ENCODE peak calls at places on chromosomes 7 and 10, in five cellular contexts. One of them, this sample, is unnamed.

GRCh38 chr7:96236198-96237039 is 85.5 kb downstream of the SLC25A13 start:
- DNase-seq in stimulated activated CD4-positive, alpha-beta T cell treated with anti-CD3 and anti-CD28 coated beads, Interleukin-12 subunit alpha, Interleukin-12 subunit beta, amount 100 ng/mL, for 48 hours: no peak
- DNase-seq in endodermal cell: no peak
- DNase-seq in H4: peak; percentile 90
- DNase-seq in GM04504: no peak
- DNase-seq in this sample: no peak

GRCh38 chr7:142711722-142712616 is 37.3 kb upstream of the PRSS1 start:
- DNase-seq in stimulated activated CD4-positive, alpha-beta T cell treated with anti-CD3 and anti-CD28 coated beads, Interleukin-12 subunit alpha, Interleukin-12 subunit beta, amount 100 ng/mL, for 48 hours: no peak
- DNase-seq in endodermal cell: no peak
- DNase-seq in H4: peak; percentile 32
- DNase-seq in GM04504: peak; percentile 8
- DNase-seq in this sample: peak; percentile 55

GRCh38 chr10:67837519-67838314 is at the start of gene DNAJC12:
- DNase-seq in stimulated activated CD4-positive, alpha-beta T cell treated with anti-CD3 and anti-CD28 coated beads, Interleukin-12 subunit alpha, Interleukin-12 subunit beta, amount 100 ng/mL, for 48 hours: no peak
- DNase-seq in endodermal cell: no peak
- DNase-seq in H4: peak; percentile 72
- DNase-seq in GM04504: no peak
- DNase-seq in this sample: peak; percentile 83

GRCh38 chr10:112732277-112732891 is 217.7 kb upstream of the TCF7L2 start:
- DNase-seq in stimulated activated CD4-positive, alpha-beta T cell treated with anti-CD3 and anti-CD28 coated beads, Interleukin-12 subunit alpha, Interleukin-12 subunit beta, amount 100 ng/mL, for 48 hours: no peak
- DNase-seq in endodermal cell: no peak
- DNase-seq in H4: peak; percentile 15
- DNase-seq in GM04504: no peak
- DNase-seq in this sample: peak; percentile 16

GRCh38 chr10:101749511-101750016 is 26.4 kb downstream of the FGF8 start:
- DNase-seq in stimulated activated CD4-positive, alpha-beta T cell treated with anti-CD3 and anti-CD28 coated beads, Interleukin-12 subunit alpha, Interleukin-12 subunit beta, amount 100 ng/mL, for 48 hours: no peak
- DNase-seq in endodermal cell: peak; percentile 79
- DNase-seq in H4: no peak
- DNase-seq in GM04504: no peak
- DNase-seq in this sample: no peak

GRCh38 chr7:158137516-158138328 is 449.9 kb downstream of the PTPRN2 start:
- DNase-seq in stimulated activated CD4-positive, alpha-beta T cell treated with anti-CD3 and anti-CD28 coated beads, Interleukin-12 subunit alpha, Interleukin-12 subunit beta, amount 100 ng/mL, for 48 hours: no peak
- DNase-seq in endodermal cell: peak; percentile 15
- DNase-seq in H4: no peak
- DNase-seq in GM04504: no peak
- DNase-seq in this sample: no peak

GRCh38 chr10:81248846-81249245 is 626.1 kb upstream of the NRG3 start:
- DNase-seq in stimulated activated CD4-positive, alpha-beta T cell treated with anti-CD3 and anti-CD28 coated beads, Interleukin-12 subunit alpha, Interleukin-12 subunit beta, amount 100 ng/mL, for 48 hours: no peak
- DNase-seq in endodermal cell: no peak
- DNase-seq in H4: peak; percentile 75
- DNase-seq in GM04504: no peak
- DNase-seq in this sample: no peak

GRCh38 chr10:122279725-122280141 is 8.6 kb downstream of the BTBD16 start:
- DNase-seq in stimulated activated CD4-positive, alpha-beta T cell treated with anti-CD3 and anti-CD28 coated beads, Interleukin-12 subunit alpha, Interleukin-12 subunit beta, amount 100 ng/mL, for 48 hours: no peak
- DNase-seq in endodermal cell: peak; percentile 94
- DNase-seq in H4: peak; percentile 57
- DNase-seq in GM04504: no peak
- DNase-seq in this sample: peak; percentile 79

GRCh38 chr10:131748831-131749766 is 151.7 kb upstream of the PPP2R2D start:
- DNase-seq in stimulated activated CD4-positive, alpha-beta T cell treated with anti-CD3 and anti-CD28 coated beads, Interleukin-12 subunit alpha, Interleukin-12 subunit beta, amount 100 ng/mL, for 48 hours: no peak
- DNase-seq in endodermal cell: peak; percentile 80
- DNase-seq in H4: no peak
- DNase-seq in GM04504: no peak
- DNase-seq in this sample: peak; percentile 70

GRCh38 chr7:16563281-16564022 is 36.8 kb downstream of the LRRC72 start:
- DNase-seq in stimulated activated CD4-positive, alpha-beta T cell treated with anti-CD3 and anti-CD28 coated beads, Interleukin-12 subunit alpha, Interleukin-12 subunit beta, amount 100 ng/mL, for 48 hours: no peak
- DNase-seq in endodermal cell: no peak
- DNase-seq in H4: peak; percentile 81
- DNase-seq in GM04504: no peak
- DNase-seq in this sample: no peak

GRCh38 chr7:151477867-151478266 is 37.9 kb upstream of the CRYGN start:
- DNase-seq in stimulated activated CD4-positive, alpha-beta T cell treated with anti-CD3 and anti-CD28 coated beads, Interleukin-12 subunit alpha, Interleukin-12 subunit beta, amount 100 ng/mL, for 48 hours: no peak
- DNase-seq in endodermal cell: no peak
- DNase-seq in H4: no peak
- DNase-seq in GM04504: no peak
- DNase-seq in this sample: no peak

GRCh38 chr7:155997431-155998327 is 185.4 kb upstream of the SHH start:
- DNase-seq in stimulated activated CD4-positive, alpha-beta T cell treated with anti-CD3 and anti-CD28 coated beads, Interleukin-12 subunit alpha, Interleukin-12 subunit beta, amount 100 ng/mL, for 48 hours: peak; percentile 17
- DNase-seq in endodermal cell: peak; percentile 29
- DNase-seq in H4: no peak
- DNase-seq in GM04504: no peak
- DNase-seq in this sample: peak; percentile 7

This sample was measured in SW480.